ENCODE peak calls at places on chromosome 7, in six cellular contexts. O is spleen, K is gastrocnemius medialis, S is ovary, E is HepG2, U is H54. H is an unnamed sample.

GRCh38 chr7:153193144-153193595 is 433.6 kb downstream of the ACTR3B start:
- DNase-seq in O (no peak), K (no peak), S (peak; percentile 21), E (peak; percentile 12), U (peak; percentile 31), H (peak; percentile 33)

GRCh38 chr7:39688611-39689485 is 65.5 kb downstream of the RALA start:
- DNase-seq in O (no peak), K (no peak), S (no peak), E (no peak), U (no peak), H (no peak)

GRCh38 chr7:13057462-13058200 is 370.2 kb downstream of the ARL4A start:
- DNase-seq in O (no peak), K (no peak), S (no peak), E (no peak), U (no peak), H (peak; percentile 40)

GRCh38 chr7:6359021-6359420 is 86.6 kb upstream of the CYTH3 start:
- DNase-seq in O (no peak), K (no peak), S (no peak), E (no peak), U (no peak), H (peak; percentile 51)

GRCh38 chr7:142698429-142698828 is 50.8 kb upstream of the PRSS1 start:
- DNase-seq in O (no peak), K (no peak), S (no peak), E (no peak), U (no peak), H (no peak)

GRCh38 chr7:17300012-17300411 is 1.6 kb downstream of the AHR start:
- DNase-seq in O (no peak), K (no peak), S (no peak), E (no peak), U (no peak), H (no peak)

GRCh38 chr7:5452470-5452899 is 28.9 kb upstream of the TNRC18 start:
- DNase-seq in O (no peak), K (no peak), S (peak; percentile 32), E (no peak), U (no peak), H (no peak)

GRCh38 chr7:47361746-47362215 is 220.1 kb downstream of the TNS3 start:
- DNase-seq in O (peak; percentile 18), K (no peak), S (no peak), E (no peak), U (peak; percentile 90), H (no peak)

GRCh38 chr7:81294897-81295515 is 376.2 kb upstream of the SEMA3C start:
- DNase-seq in O (peak; percentile 68), K (no peak), S (no peak), E (no peak), U (no peak), H (no peak)

GRCh38 chr7:28088032-28088431 is 92.6 kb downstream of the JAZF1 start:
- DNase-seq in O (no peak), K (peak; percentile 30), S (no peak), E (no peak), U (no peak), H (peak; percentile 92)

GRCh38 chr7:30973292-30973691 is 9.5 kb downstream of the GHRHR start:
- DNase-seq in O (no peak), K (no peak), S (no peak), E (no peak), U (no peak), H (no peak)

GRCh38 chr7:105680505-105681187 is 99.4 kb upstream of the EFCAB10 start:
- DNase-seq in O (no peak), K (peak; percentile 43), S (peak; percentile 57), E (peak; percentile 68), U (no peak), H (no peak)

GRCh38 chr7:3367271-3367670 is 66.2 kb downstream of the SDK1 start:
- DNase-seq in O (no peak), K (no peak), S (no peak), E (no peak), U (no peak), H (no peak)

GRCh38 chr7:28807396-28807994 is 150.6 kb downstream of the TRIL start:
- DNase-seq in O (no peak), K (no peak), S (no peak), E (no peak), U (peak; percentile 21), H (no peak)

GRCh38 chr7:29810297-29810696 is 4.0 kb downstream of the WIPF3 start:
- DNase-seq in O (no peak), K (no peak), S (no peak), E (no peak), U (no peak), H (no peak)

GRCh38 chr7:101626069-101626671 is 2.9 kb downstream of the MYL10 start:
- DNase-seq in O (no peak), K (no peak), S (no peak), E (no peak), U (no peak), H (no peak)

GRCh38 chr7:46363688-46364087 is 442.6 kb upstream of the IGFBP3 start:
- DNase-seq in O (no peak), K (no peak), S (no peak), E (peak; percentile 36), U (no peak), H (no peak)

GRCh38 chr7:138029941-138030340 is 28.1 kb upstream of the CREB3L2 start:
- DNase-seq in O (no peak), K (no peak), S (no peak), E (no peak), U (no peak), H (no peak)

GRCh38 chr7:80834105-80834410 is 84.8 kb downstream of the SEMA3C start:
- DNase-seq in O (no peak), K (no peak), S (no peak), E (no peak), U (no peak), H (no peak)

GRCh38 chr7:132825932-132826480 is 249.7 kb upstream of the PLXNA4 start:
- DNase-seq in O (no peak), K (no peak), S (no peak), E (no peak), U (no peak), H (no peak)

GRCh38 chr7:76329479-76329878 is 27.0 kb downstream of the HSPB1 start:
- DNase-seq in O (no peak), K (no peak), S (no peak), E (no peak), U (no peak), H (no peak)

GRCh38 chr7:155885162-155886160 is 73.2 kb upstream of the SHH start:
- DNase-seq in O (peak; percentile 73), K (no peak), S (peak; percentile 21), E (no peak), U (peak; percentile 91), H (no peak)

GRCh38 chr7:141840708-141841107 is 577 bp downstream of the PRSS37 start:
- DNase-seq in O (no peak), K (no peak), S (no peak), E (no peak), U (no peak), H (no peak)

GRCh38 chr7:27640914-27641570 is 21.6 kb downstream of the HIBADH start:
- DNase-seq in O (no peak), K (no peak), S (no peak), E (peak; percentile 44), U (peak; percentile 39), H (peak; percentile 37)

GRCh38 chr7:18361756-18362155 is 133.8 kb upstream of the HDAC9 start:
- DNase-seq in O (no peak), K (peak; percentile 18), S (peak; percentile 26), E (no peak), U (no peak), H (no peak)

GRCh38 chr7:41931263-41931646 is 228.4 kb upstream of the INHBA start:
- DNase-seq in O (no peak), K (no peak), S (no peak), E (no peak), U (no peak), H (no peak)

GRCh38 chr7:49855281-49855980 is 82.0 kb downstream of the VWC2 start:
- DNase-seq in O (no peak), K (no peak), S (no peak), E (no peak), U (no peak), H (no peak)

GRCh38 chr7:100091411-100092181 is 2.8 kb downstream of the COPS6 start:
- DNase-seq in O (no peak), K (no peak), S (no peak), E (no peak), U (no peak), H (peak; percentile 63)
- TF ChIP-seq POLR2A in O (no peak), K (no peak), S (no peak), E (peak; percentile 13), U (no peak), H (peak; percentile 35)

GRCh38 chr7:66076459-66077329 is 1.1 kb downstream of the ASL start:
- DNase-seq in O (peak; percentile 73), K (no peak), S (no peak), E (peak; percentile 70), U (no peak), H (peak; percentile 57)
- TF ChIP-seq POLR2A in O (no peak), K (no peak), S (no peak), E (peak; percentile 37), U (peak; percentile 20), H (no peak)

GRCh38 chr7:108291135-108291508 is 161.0 kb upstream of the LAMB4 start:
- DNase-seq in O (no peak), K (no peak), S (no peak), E (no peak), U (no peak), H (no peak)

GRCh38 chr7:108294595-108294994 is 161.6 kb downstream of the NRCAM start:
- DNase-seq in O (no peak), K (no peak), S (no peak), E (no peak), U (no peak), H (peak; percentile 80)

GRCh38 chr7:108291791-108292440 is 161.8 kb upstream of the LAMB4 start:
- DNase-seq in O (no peak), K (no peak), S (no peak), E (no peak), U (no peak), H (no peak)

GRCh38 chr7:108292541-108292940 is 162.4 kb upstream of the LAMB4 start:
- DNase-seq in O (no peak), K (no peak), S (no peak), E (no peak), U (no peak), H (no peak)

GRCh38 chr7:108293190-108293612 is 163.0 kb downstream of the NRCAM start:
- DNase-seq in O (no peak), K (no peak), S (no peak), E (no peak), U (no peak), H (no peak)
- TF ChIP-seq POLR2A in O (no peak), K (no peak), S (no peak), E (no peak), U (no peak), H (no peak)

GRCh38 chr7:891291-891690 is 14.9 kb downstream of the GET4 start:
- DNase-seq in O (peak; percentile 66), K (no peak), S (no peak), E (no peak), U (no peak), H (no peak)

GRCh38 chr7:893686-894085 is 17.3 kb downstream of the GET4 start:
- DNase-seq in O (peak; percentile 66), K (no peak), S (no peak), E (no peak), U (no peak), H (no peak)

GRCh38 chr7:894164-894867 is 18.0 kb downstream of the GET4 start:
- DNase-seq in O (peak; percentile 71), K (no peak), S (no peak), E (no peak), U (no peak), H (no peak)

GRCh38 chr7:891805-892204 is 15.5 kb downstream of the GET4 start:
- DNase-seq in O (peak; percentile 70), K (no peak), S (no peak), E (no peak), U (no peak), H (no peak)

GRCh38 chr7:892648-893593 is 16.6 kb downstream of the GET4 start:
- DNase-seq in O (peak; percentile 68), K (no peak), S (no peak), E (no peak), U (no peak), H (no peak)
- TF ChIP-seq POLR2A in O (no peak), K (no peak), S (no peak), E (peak; percentile 6), U (no peak), H (no peak)

H was measured in NB4.